ENCODE peak calls at places on chromosome X, in four cellular contexts. One of them, this sample, is unnamed. For H3K36me3, the result is how much of the 10 kb centered on the place peaks cover.

GRCh38 chrX:100864967-100865366 is 9.2 kb downstream of the NOX1 start:
- DNase-seq in mesenchymal stem cell: peak
- DNase-seq in fibroblast of lung: peak
- DNase-seq in GM12878: no peak
- DNase-seq in this sample: peak

GRCh38 chrX:54182194-54182863 is 725 bp downstream of the FAM120C start:
- DNase-seq in GM12878: no peak
- DNase-seq in mesenchymal stem cell: peak
- DNase-seq in fibroblast of lung: peak
- DNase-seq in this sample: no peak

GRCh38 chrX:132489256-132490085 is 633 bp upstream of the MBNL3 start:
- DNase-seq in GM12878: no peak
- DNase-seq in mesenchymal stem cell: peak
- DNase-seq in fibroblast of lung: peak
- DNase-seq in this sample: peak

GRCh38 chrX:1493877-1494510 is 41.3 kb upstream of the ASMTL start:
- DNase-seq in fibroblast of lung: no peak
- DNase-seq in GM12878: no peak
- DNase-seq in mesenchymal stem cell: no peak
- DNase-seq in this sample: no peak

GRCh38 chrX:1150569-1151347 is 61.7 kb downstream of the CRLF2 start:
- DNase-seq in GM12878: no peak
- DNase-seq in mesenchymal stem cell: no peak
- DNase-seq in fibroblast of lung: no peak
- DNase-seq in this sample: no peak

GRCh38 chrX:1212532-1212931 is at the start of gene CRLF2:
- DNase-seq in GM12878: peak
- DNase-seq in mesenchymal stem cell: peak
- DNase-seq in fibroblast of lung: no peak
- DNase-seq in this sample: no peak

GRCh38 chrX:12383196-12383595 is 244.9 kb downstream of the FRMPD4 start:
- DNase-seq in fibroblast of lung: no peak
- DNase-seq in GM12878: no peak
- DNase-seq in mesenchymal stem cell: no peak
- DNase-seq in this sample: no peak

GRCh38 chrX:103704863-103705262 is 5.8 kb upstream of the TMEM31 start:
- DNase-seq in GM12878: no peak
- DNase-seq in fibroblast of lung: no peak
- DNase-seq in mesenchymal stem cell: no peak
- DNase-seq in this sample: no peak

GRCh38 chrX:18951032-18951431 is 32.9 kb downstream of the PHKA2 start:
- DNase-seq in GM12878: no peak
- DNase-seq in fibroblast of lung: no peak
- DNase-seq in mesenchymal stem cell: no peak
- DNase-seq in this sample: no peak

GRCh38 chrX:152601848-152602616 is 35.7 kb upstream of the GABRQ start:
- DNase-seq in GM12878: no peak
- DNase-seq in fibroblast of lung: no peak
- DNase-seq in mesenchymal stem cell: no peak
- DNase-seq in this sample: peak

GRCh38 chrX:150833454-150834056 is 64.9 kb downstream of the CD99L2 start:
- DNase-seq in mesenchymal stem cell: no peak
- DNase-seq in GM12878: no peak
- DNase-seq in fibroblast of lung: no peak
- DNase-seq in this sample: no peak

GRCh38 chrX:140767646-140768045 is 58.1 kb downstream of the LINC00632 start:
- DNase-seq in GM12878: no peak
- DNase-seq in mesenchymal stem cell: peak
- DNase-seq in fibroblast of lung: no peak
- DNase-seq in this sample: peak

GRCh38 chrX:38260231-38260630 is 39.6 kb upstream of the SRPX start:
- DNase-seq in GM12878: no peak
- DNase-seq in fibroblast of lung: peak
- DNase-seq in mesenchymal stem cell: peak
- DNase-seq in this sample: peak

GRCh38 chrX:103464774-103465117 is 54.5 kb downstream of the RAB40A start:
- DNase-seq in GM12878: peak
- DNase-seq in fibroblast of lung: peak
- DNase-seq in mesenchymal stem cell: peak
- DNase-seq in this sample: peak

GRCh38 chrX:10142041-10142589 is 14.7 kb upstream of the CLCN4 start:
- DNase-seq in GM12878: no peak
- DNase-seq in fibroblast of lung: no peak
- DNase-seq in mesenchymal stem cell: no peak
- DNase-seq in this sample: no peak
- H3K36me3 ChIP-seq in GM12878: under half
- H3K36me3 ChIP-seq in fibroblast of lung: under half
- H3K36me3 ChIP-seq in mesenchymal stem cell: under half
- H3K36me3 ChIP-seq in this sample: under half

GRCh38 chrX:45765281-45765680 is 564.6 kb upstream of the DIPK2B start:
- DNase-seq in mesenchymal stem cell: no peak
- DNase-seq in GM12878: no peak
- DNase-seq in fibroblast of lung: no peak
- DNase-seq in this sample: no peak
- H3K36me3 ChIP-seq in mesenchymal stem cell: under half
- H3K36me3 ChIP-seq in GM12878: under half
- H3K36me3 ChIP-seq in fibroblast of lung: under half
- H3K36me3 ChIP-seq in this sample: under half

DNA sequence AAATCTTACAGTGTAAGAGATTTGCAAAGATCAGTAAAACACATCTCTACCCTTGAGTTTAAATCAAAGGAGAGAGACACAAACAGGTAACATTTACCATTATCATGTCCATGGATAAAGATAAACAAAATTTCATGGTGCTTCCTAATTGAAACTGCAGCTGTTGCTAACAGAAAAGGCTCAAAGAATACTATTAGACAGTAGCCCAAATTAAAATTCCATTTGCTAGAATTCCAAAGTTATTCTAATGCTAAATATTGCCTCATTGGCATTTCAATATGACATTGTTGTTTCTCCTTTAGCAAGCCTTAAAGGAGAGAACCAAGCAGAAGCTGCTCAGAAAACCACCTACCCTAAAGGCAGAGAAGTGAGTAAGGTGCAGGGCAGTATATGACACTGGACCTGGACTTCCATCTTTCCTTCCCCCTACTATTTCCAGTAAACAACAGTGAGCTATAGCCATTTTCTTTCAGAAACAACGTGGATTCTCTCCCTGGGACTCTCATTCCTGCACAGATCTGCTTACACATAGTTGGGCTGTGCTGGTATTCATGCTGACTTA is 19.5 kb upstream of the ZCCHC13 start:
- DNase-seq in mesenchymal stem cell: no peak
- DNase-seq in GM12878: no peak
- DNase-seq in fibroblast of lung: no peak
- DNase-seq in this sample: no peak
- H3K36me3 ChIP-seq in mesenchymal stem cell: under half
- H3K36me3 ChIP-seq in GM12878: under half
- H3K36me3 ChIP-seq in fibroblast of lung: under half
- H3K36me3 ChIP-seq in this sample: under half

GRCh38 chrX:154365997-154366665 is 8.3 kb downstream of the FLNA start:
- DNase-seq in mesenchymal stem cell: no peak
- DNase-seq in GM12878: no peak
- DNase-seq in fibroblast of lung: no peak
- DNase-seq in this sample: no peak
- H3K36me3 ChIP-seq in mesenchymal stem cell: half or more
- H3K36me3 ChIP-seq in GM12878: under half
- H3K36me3 ChIP-seq in fibroblast of lung: half or more
- H3K36me3 ChIP-seq in this sample: half or more

DNA sequence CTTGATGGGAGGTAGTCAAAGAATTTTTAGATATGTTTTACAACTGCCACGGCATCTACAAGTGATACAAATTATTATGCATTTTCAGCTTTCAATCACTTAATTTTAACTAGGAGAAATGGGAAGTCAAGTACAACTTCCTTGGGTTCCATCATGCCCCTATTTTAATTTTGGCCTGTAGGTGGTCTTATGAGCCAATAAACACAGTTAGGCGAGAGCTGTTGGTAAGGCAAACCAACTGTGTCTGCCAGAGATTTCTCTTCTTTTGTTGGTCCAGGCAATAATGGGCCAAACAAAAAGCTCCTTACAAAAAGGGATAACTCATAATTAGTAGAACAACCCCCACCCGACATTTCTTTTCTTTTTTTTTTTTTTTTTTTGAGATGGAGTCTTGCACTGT is 63.3 kb upstream of the ARX start:
- DNase-seq in fibroblast of lung: no peak
- DNase-seq in GM12878: no peak
- DNase-seq in mesenchymal stem cell: no peak
- DNase-seq in this sample: no peak
- H3K36me3 ChIP-seq in fibroblast of lung: under half
- H3K36me3 ChIP-seq in GM12878: under half
- H3K36me3 ChIP-seq in mesenchymal stem cell: under half
- H3K36me3 ChIP-seq in this sample: under half

GRCh38 chrX:7068939-7069367 is 78.6 kb upstream of the STS start:
- DNase-seq in fibroblast of lung: no peak
- DNase-seq in mesenchymal stem cell: no peak
- DNase-seq in GM12878: no peak
- DNase-seq in this sample: no peak
- H3K36me3 ChIP-seq in fibroblast of lung: under half
- H3K36me3 ChIP-seq in mesenchymal stem cell: under half
- H3K36me3 ChIP-seq in GM12878: under half
- H3K36me3 ChIP-seq in this sample: under half

GRCh38 chrX:130024127-130024526 is 41.7 kb downstream of the BCORL1 start:
- DNase-seq in fibroblast of lung: peak
- DNase-seq in GM12878: peak
- DNase-seq in mesenchymal stem cell: peak
- DNase-seq in this sample: peak
- H3K36me3 ChIP-seq in fibroblast of lung: under half
- H3K36me3 ChIP-seq in GM12878: under half
- H3K36me3 ChIP-seq in mesenchymal stem cell: under half
- H3K36me3 ChIP-seq in this sample: under half

This sample was measured in bronchial epithelial cell.